ENCODE peak calls at places on chromosomes 16 and 17, in ten cellular contexts. M, D, G, E, K, A, P, B, O and W are unnamed samples.

GRCh38 chr16:15782573-15783365 is 74.1 kb downstream of the MYH11 start:
- DNase-seq in M (peak), D (peak), G (no peak), E (no peak), K (no peak), A (no peak), P (peak), B (no peak), O (no peak), W (no peak)

GRCh38 chr16:14495213-14496046 is 134.6 kb downstream of the PARN start:
- DNase-seq in M (no peak), D (no peak), G (no peak), E (no peak), K (no peak), A (no peak), P (no peak), B (no peak), O (no peak), W (no peak)

GRCh38 chr16:81491522-81492188 is 47.0 kb downstream of the CMIP start:
- DNase-seq in M (no peak), D (peak), G (peak), E (no peak), K (no peak), A (no peak), P (no peak), B (no peak), O (no peak), W (no peak)

GRCh38 chr17:43779145-43780125 is 658 bp upstream of the DUSP3 start:
- DNase-seq in M (peak), D (peak), G (peak), E (peak), K (no peak), A (no peak), P (peak), B (no peak), O (no peak), W (peak)

GRCh38 chr17:68539536-68540469 is 27.6 kb downstream of the PRKAR1A start:
- DNase-seq in M (peak), D (no peak), G (no peak), E (no peak), K (peak), A (no peak), P (peak), B (no peak), O (no peak), W (no peak)

GRCh38 chr16:60203525-60204124 is 1469.5 kb upstream of the GOT2 start:
- DNase-seq in M (peak), D (peak), G (peak), E (no peak), K (no peak), A (no peak), P (peak), B (no peak), O (no peak), W (no peak)

GRCh38 chr17:17096438-17097178 is 54.4 kb downstream of the MPRIP start:
- DNase-seq in M (no peak), D (no peak), G (peak), E (no peak), K (no peak), A (no peak), P (no peak), B (no peak), O (no peak), W (no peak)

GRCh38 chr16:69476920-69477418 is 52.5 kb downstream of the CYB5B start:
- DNase-seq in M (no peak), D (peak), G (peak), E (no peak), K (no peak), A (no peak), P (no peak), B (no peak), O (no peak), W (no peak)

GRCh38 chr17:44794699-44795413 is 35.2 kb downstream of the GJC1 start:
- DNase-seq in M (peak), D (peak), G (peak), E (peak), K (no peak), A (no peak), P (no peak), B (no peak), O (no peak), W (no peak)

GRCh38 chr16:679808-680624 is at the start of gene STUB1:
- DNase-seq in M (peak), D (peak), G (peak), E (peak), K (peak), A (peak), P (peak), B (peak), O (peak), W (peak)

GRCh38 chr17:31472137-31472536 is 80.7 kb downstream of the RAB11FIP4 start:
- DNase-seq in M (peak), D (no peak), G (no peak), E (no peak), K (no peak), A (no peak), P (no peak), B (no peak), O (no peak), W (no peak)

GRCh38 chr17:61248399-61248798 is 151.2 kb upstream of the TBX2 start:
- DNase-seq in M (peak), D (no peak), G (peak), E (no peak), K (no peak), A (no peak), P (no peak), B (no peak), O (no peak), W (no peak)

GRCh38 chr17:73291260-73291801 is 20.5 kb downstream of the CDC42EP4 start:
- DNase-seq in M (peak), D (no peak), G (peak), E (peak), K (peak), A (no peak), P (no peak), B (peak), O (no peak), W (peak)

GRCh38 chr16:5653789-5654188 is 556.2 kb upstream of the EEF2KMT start:
- DNase-seq in M (no peak), D (no peak), G (no peak), E (no peak), K (no peak), A (no peak), P (no peak), B (no peak), O (no peak), W (no peak)

GRCh38 chr17:65400701-65401100 is 160.7 kb downstream of the AXIN2 start:
- DNase-seq in M (no peak), D (no peak), G (no peak), E (no peak), K (no peak), A (no peak), P (no peak), B (no peak), O (no peak), W (no peak)

GRCh38 chr17:40417258-40417608 is 463 bp downstream of the TOP2A start:
- DNase-seq in M (peak), D (peak), G (no peak), E (no peak), K (no peak), A (no peak), P (peak), B (peak), O (no peak), W (peak)

GRCh38 chr17:83131268-83132011 is 52.0 kb downstream of the METRNL start:
- DNase-seq in M (no peak), D (no peak), G (no peak), E (no peak), K (no peak), A (no peak), P (no peak), B (no peak), O (no peak), W (no peak)

GRCh38 chr17:2172447-2172938 is 117.6 kb downstream of the HIC1 start:
- DNase-seq in M (no peak), D (no peak), G (peak), E (peak), K (peak), A (no peak), P (no peak), B (no peak), O (no peak), W (no peak)

GRCh38 chr17:83200746-83201145 is 121.3 kb downstream of the METRNL start:
- DNase-seq in M (no peak), D (no peak), G (no peak), E (peak), K (peak), A (no peak), P (no peak), B (no peak), O (no peak), W (no peak)

GRCh38 chr17:13735444-13735843 is 133.7 kb upstream of the HS3ST3A1 start:
- DNase-seq in M (no peak), D (no peak), G (no peak), E (no peak), K (no peak), A (no peak), P (peak), B (no peak), O (no peak), W (no peak)

GRCh38 chr16:67339453-67339852 is 12.8 kb downstream of the LRRC36 start:
- DNase-seq in M (peak), D (no peak), G (peak), E (no peak), K (no peak), A (no peak), P (no peak), B (no peak), O (no peak), W (no peak)

GRCh38 chr16:59633996-59634579 is 900.0 kb upstream of the GOT2 start:
- DNase-seq in M (no peak), D (no peak), G (peak), E (no peak), K (no peak), A (no peak), P (no peak), B (no peak), O (no peak), W (no peak)

GRCh38 chr16:47699090-47699489 is 238.0 kb downstream of the PHKB start:
- DNase-seq in M (peak), D (no peak), G (no peak), E (no peak), K (no peak), A (no peak), P (no peak), B (no peak), O (no peak), W (no peak)

GRCh38 chr16:56519459-56520250 is at the start of gene BBS2:
- DNase-seq in M (peak), D (peak), G (peak), E (peak), K (peak), A (peak), P (peak), B (peak), O (peak), W (peak)

GRCh38 chr17:35404360-35404759 is 27.9 kb downstream of the SLFN12 start:
- DNase-seq in M (no peak), D (no peak), G (no peak), E (no peak), K (no peak), A (no peak), P (no peak), B (no peak), O (no peak), W (no peak)

GRCh38 chr16:70428178-70428998 is 10.5 kb downstream of the ST3GAL2 start:
- DNase-seq in M (peak), D (peak), G (peak), E (peak), K (peak), A (no peak), P (peak), B (peak), O (no peak), W (peak)

GRCh38 chr16:67399218-67399733 is 6.0 kb upstream of the TPPP3 start:
- DNase-seq in M (peak), D (peak), G (no peak), E (no peak), K (peak), A (no peak), P (peak), B (peak), O (peak), W (peak)

GRCh38 chr17:28684963-28685362 is 23.0 kb downstream of the SUPT6H start:
- DNase-seq in M (peak), D (peak), G (no peak), E (peak), K (peak), A (no peak), P (no peak), B (no peak), O (no peak), W (no peak)

GRCh38 chr16:24776486-24777220 is 47.2 kb downstream of the TNRC6A start:
- DNase-seq in M (no peak), D (no peak), G (peak), E (peak), K (no peak), A (no peak), P (no peak), B (no peak), O (no peak), W (no peak)

GRCh38 chr17:78046923-78047322 is 81.6 kb downstream of the TMC6 start:
- DNase-seq in M (peak), D (no peak), G (no peak), E (no peak), K (no peak), A (no peak), P (no peak), B (no peak), O (no peak), W (no peak)

GRCh38 chr16:67016143-67016542 is 12.8 kb upstream of the CBFB start:
- DNase-seq in M (no peak), D (no peak), G (no peak), E (peak), K (no peak), A (no peak), P (no peak), B (no peak), O (no peak), W (peak)

GRCh38 chr16:66266436-66267286 is 99.8 kb upstream of the CDH5 start:
- DNase-seq in M (no peak), D (peak), G (peak), E (peak), K (peak), A (no peak), P (no peak), B (no peak), O (no peak), W (no peak)

DNA sequence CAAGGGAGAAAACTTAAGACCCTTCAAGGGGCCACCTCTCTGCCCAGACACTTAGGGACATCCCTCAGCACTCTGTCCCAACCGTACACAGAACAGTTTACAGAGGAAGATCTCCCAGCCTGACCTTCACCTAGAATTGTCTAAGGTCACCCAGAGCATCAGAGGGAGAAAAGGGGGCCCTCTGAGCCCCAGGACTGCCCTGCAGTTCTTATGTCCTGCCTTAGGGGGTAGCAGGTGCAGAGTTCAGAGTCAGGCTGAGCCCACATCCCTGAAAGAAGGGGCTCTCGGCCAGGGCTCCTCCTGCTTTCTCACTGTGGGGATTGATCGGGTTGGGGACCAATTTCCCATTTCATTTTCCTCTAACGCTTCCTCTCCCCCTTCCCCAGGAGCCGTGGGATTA is 15.4 kb downstream of the CA4 start:
- DNase-seq in M (no peak), D (no peak), G (no peak), E (peak), K (no peak), A (no peak), P (no peak), B (no peak), O (no peak), W (no peak)
- TF ChIP-seq CTCF in M (no peak), D (no peak), G (no peak), E (no peak), K (no peak), A (no peak), P (no peak), B (no peak), O (no peak), W (no peak)

DNA sequence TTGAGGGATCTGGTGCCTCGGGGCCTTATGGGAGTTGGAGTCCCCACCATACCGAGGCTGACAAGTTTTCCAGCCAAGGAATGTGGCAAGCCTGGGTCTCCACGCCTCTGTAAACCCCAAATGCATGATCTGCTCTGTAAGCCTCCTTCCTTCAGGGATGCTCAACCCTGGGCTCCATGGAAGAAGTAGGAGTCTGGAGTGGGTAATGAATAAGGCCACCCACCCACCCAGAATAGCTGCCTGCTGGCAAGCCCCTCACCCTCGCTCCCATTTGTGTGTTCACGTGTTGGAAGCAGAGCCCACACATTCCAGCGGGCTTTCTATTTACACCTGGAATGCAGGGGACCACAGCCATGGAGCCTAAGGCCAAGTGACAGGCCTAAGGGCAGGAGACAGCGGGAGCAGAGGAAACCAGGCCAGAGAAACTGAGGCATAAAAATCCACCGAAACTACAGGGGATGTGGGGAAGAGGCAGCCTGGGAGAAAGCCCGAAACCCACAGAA is 4.4 kb downstream of the DLG4 start:
- DNase-seq in M (no peak), D (no peak), G (no peak), E (no peak), K (no peak), A (no peak), P (no peak), B (no peak), O (no peak), W (no peak)
- TF ChIP-seq CTCF in M (no peak), D (no peak), G (no peak), E (no peak), K (no peak), A (peak), P (no peak), B (no peak), O (no peak), W (peak)

GRCh38 chr16:64240586-64240985 is 881.3 kb downstream of the CDH11 start:
- DNase-seq in M (no peak), D (no peak), G (peak), E (no peak), K (no peak), A (no peak), P (no peak), B (no peak), O (no peak), W (no peak)
- TF ChIP-seq CTCF in M (no peak), D (no peak), G (no peak), E (no peak), K (no peak), A (no peak), P (no peak), B (no peak), O (no peak), W (no peak)

GRCh38 chr16:77041468-77041867 is 149.5 kb upstream of the MON1B start:
- DNase-seq in M (no peak), D (no peak), G (no peak), E (no peak), K (no peak), A (no peak), P (no peak), B (no peak), O (no peak), W (no peak)

GRCh38 chr16:77037696-77038347 is 153.2 kb upstream of the MON1B start:
- DNase-seq in M (peak), D (no peak), G (no peak), E (no peak), K (no peak), A (no peak), P (no peak), B (no peak), O (no peak), W (no peak)

GRCh38 chr16:77043076-77043475 is 147.9 kb upstream of the MON1B start:
- DNase-seq in M (peak), D (peak), G (peak), E (no peak), K (no peak), A (no peak), P (no peak), B (no peak), O (no peak), W (peak)
- TF ChIP-seq CTCF in M (peak), D (peak), G (peak), E (no peak), K (no peak), A (no peak), P (peak), B (peak), O (no peak), W (no peak)

DNA sequence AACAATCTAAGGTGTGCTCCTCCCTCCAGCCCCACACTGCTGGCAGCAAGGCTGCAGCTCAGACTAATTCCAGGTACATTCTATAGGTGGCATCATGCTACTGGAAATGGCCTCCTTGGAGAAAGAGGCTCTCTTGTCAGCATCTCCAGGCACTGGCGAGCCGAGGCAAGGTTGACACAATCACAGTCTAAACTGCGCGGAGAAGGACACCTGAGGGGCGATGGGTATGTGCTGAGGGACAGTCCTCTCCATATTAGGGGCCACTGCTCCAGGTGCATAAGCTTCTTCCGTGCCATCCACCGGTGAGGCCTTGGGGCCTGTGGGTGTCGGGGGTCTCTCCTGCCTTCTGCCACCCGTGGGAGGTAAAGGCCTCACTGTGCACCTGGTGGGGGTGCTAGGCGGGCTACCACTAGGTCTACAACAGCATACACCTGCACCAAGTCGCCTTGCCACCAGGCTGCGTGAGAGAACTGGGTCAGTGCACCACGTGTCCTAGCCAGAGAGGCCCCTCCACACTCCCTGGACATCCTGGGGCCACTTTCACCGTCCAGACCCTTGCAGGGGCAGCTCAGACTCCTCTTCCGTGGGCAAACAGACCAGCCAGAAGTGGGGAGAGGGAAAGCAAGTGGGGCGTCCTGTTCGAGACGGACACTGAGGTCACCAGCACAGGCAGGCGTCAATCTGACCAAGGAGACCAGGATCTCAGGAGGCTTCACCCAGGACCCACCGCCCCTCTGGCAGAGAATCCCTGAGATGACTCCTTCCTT is 12.1 kb upstream of the CBX8 start:
- DNase-seq in M (peak), D (no peak), G (no peak), E (no peak), K (no peak), A (no peak), P (no peak), B (no peak), O (no peak), W (peak)
- TF ChIP-seq CTCF in M (peak), D (peak), G (peak), E (no peak), K (no peak), A (peak), P (no peak), B (peak), O (no peak), W (peak)

DNA sequence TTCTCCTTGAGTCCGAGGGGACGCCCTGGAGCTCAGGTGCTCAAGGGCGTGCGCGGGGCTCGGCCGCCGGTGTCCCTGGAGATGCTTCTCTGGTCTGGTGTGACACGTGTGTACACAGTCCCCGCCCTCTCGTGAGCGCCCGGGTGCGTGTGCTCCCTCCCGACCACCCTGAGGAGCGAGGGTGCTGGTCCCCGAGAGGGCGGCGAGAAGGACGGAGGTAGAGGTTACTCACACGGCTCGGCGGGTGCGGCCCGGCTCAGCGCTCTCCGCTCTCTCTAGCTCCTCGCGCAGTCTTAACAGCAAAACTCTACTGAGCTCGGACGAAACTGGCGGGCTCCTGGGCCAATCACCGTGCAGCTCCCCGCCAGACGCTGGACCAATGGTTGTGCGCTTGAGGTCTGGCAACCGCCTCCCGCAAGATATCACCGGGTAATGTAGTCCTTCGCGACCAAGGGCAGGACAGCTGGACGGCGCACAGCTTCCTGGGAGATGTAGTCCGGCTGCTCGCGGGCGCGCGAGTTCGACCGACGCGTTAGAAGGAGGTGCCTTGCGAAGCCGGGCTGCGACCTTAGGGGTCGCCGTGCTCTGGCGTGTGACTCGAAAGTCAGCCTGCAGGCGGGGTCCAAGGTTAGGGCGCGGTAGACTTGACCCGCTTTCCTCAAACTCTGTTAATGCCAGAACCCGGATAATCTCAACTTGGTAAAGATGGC is at the start of gene SLC25A19:
- DNase-seq in M (peak), D (peak), G (peak), E (peak), K (peak), A (peak), P (peak), B (peak), O (peak), W (peak)
- TF ChIP-seq CTCF in M (peak), D (no peak), G (no peak), E (no peak), K (no peak), A (peak), P (no peak), B (peak), O (no peak), W (no peak)